ENCODE peak calls at places on chromosome 1, in four cellular contexts. T, M, C and F are unnamed samples.

GRCh38 chr1:110234691-110235090 is 24.6 kb downstream of the KCNC4 start:
- DNase-seq in T (no peak), M (no peak), C (peak), F (no peak)

GRCh38 chr1:27348861-27349783 is 7.3 kb downstream of the SYTL1 start:
- DNase-seq in T (no peak), M (peak), C (no peak), F (no peak)

GRCh38 chr1:212941452-212941851 is 8.9 kb upstream of the VASH2 start:
- DNase-seq in C (peak), M (no peak), T (no peak), F (no peak)

GRCh38 chr1:228691926-228692325 is 43.4 kb upstream of the RHOU start:
- DNase-seq in M (peak), C (peak), T (no peak), F (peak)

GRCh38 chr1:226063362-226064167 is 1.0 kb downstream of the H3-3A start:
- DNase-seq in T (peak), C (peak), M (peak), F (no peak)

GRCh38 chr1:244369256-244370057 is 82.3 kb downstream of the ADSS2 start:
- DNase-seq in C (no peak), T (no peak), M (no peak), F (no peak)

GRCh38 chr1:168585191-168585590 is 8.8 kb downstream of the XCL1 start:
- DNase-seq in C (peak), M (peak), T (no peak), F (no peak)

GRCh38 chr1:7013833-7014639 is 228.8 kb downstream of the CAMTA1 start:
- DNase-seq in C (no peak), M (no peak), T (no peak), F (no peak)

GRCh38 chr1:32263744-32264143 is 12.7 kb downstream of the LCK start:
- DNase-seq in T (no peak), C (no peak), M (no peak), F (no peak)

DNA sequence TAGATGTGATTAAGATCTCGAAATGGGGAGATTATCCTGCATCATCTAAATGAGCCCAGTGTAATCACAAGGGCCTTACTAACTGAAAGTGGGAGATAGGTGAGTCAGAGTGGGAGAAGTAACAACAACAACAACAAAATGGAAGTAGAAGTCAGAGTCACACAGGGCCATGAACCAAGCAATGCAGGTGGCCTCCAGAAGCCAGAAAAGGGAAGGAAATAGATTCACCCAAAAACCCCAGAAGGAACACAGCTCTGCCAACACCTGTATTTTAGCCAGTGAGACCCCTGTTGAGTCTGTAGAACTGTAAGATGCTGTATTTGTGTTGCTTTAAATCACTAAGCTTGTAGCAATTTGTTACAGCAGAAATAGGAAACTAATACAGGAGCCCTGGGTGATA is 4.1 kb downstream of the TAGLN2 start:
- DNase-seq in T (no peak), M (no peak), C (no peak), F (no peak)
- H3K4me3 ChIP-seq in T (no peak), M (no peak), C (no peak), F (no peak)

GRCh38 chr1:50271968-50272578 is 151.2 kb downstream of the DMRTA2 start:
- DNase-seq in C (no peak), T (peak), M (no peak), F (no peak)
- TF ChIP-seq CTCF in C (peak), T (peak), M (peak), F (peak)

GRCh38 chr1:1437904-1438376 is 2.5 kb downstream of the VWA1 start:
- DNase-seq in C (no peak), M (no peak), T (no peak), F (no peak)

GRCh38 chr1:1437033-1437903 is 1.8 kb downstream of the VWA1 start:
- DNase-seq in C (no peak), T (no peak), M (no peak), F (no peak)

GRCh38 chr1:1440262-1440772 is 4.8 kb downstream of the VWA1 start:
- DNase-seq in T (no peak), C (no peak), M (no peak), F (no peak)

GRCh38 chr1:1439550-1440261 is 4.2 kb downstream of the VWA1 start:
- DNase-seq in T (no peak), M (no peak), C (no peak), F (no peak)

GRCh38 chr1:1438531-1439381 is 3.3 kb downstream of the VWA1 start:
- DNase-seq in T (no peak), C (no peak), M (no peak), F (no peak)
- H3K4me3 ChIP-seq in T (no peak), C (no peak), M (no peak), F (no peak)

DNA sequence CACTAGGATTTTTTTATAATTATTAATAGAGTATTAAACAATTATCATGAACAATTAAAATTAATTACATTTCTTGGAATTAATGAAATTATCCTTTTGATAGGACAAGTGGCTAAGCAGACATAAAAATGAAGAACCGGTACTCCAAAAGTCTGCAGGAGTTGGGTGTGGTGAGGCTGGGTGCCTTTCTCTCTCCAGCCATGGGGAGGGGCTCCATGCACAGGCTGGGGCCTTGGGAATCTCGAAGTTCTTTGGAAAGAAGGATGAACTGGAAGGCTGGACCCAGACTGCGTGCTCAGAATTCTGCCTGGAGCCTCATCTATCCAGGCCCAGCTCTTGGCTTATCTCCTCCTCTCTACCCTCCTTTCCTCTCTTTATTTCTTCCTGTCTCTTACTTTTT is 94.1 kb downstream of the ACTL8 start:
- DNase-seq in M (no peak), T (no peak), C (peak), F (no peak)
- TF ChIP-seq CTCF in M (peak), T (no peak), C (peak), F (peak)